ENCODE peak calls at places on chromosomes 5 and 9, in seven cellular contexts. L is psoas muscle; B is heart left ventricle; F is MM.1S; T is uterus; X is CD8-positive, alpha-beta memory T cell; Y is PC-3. E is an unnamed sample.
A peak's percentile ranks its signal among the peaks of the same experiment; 100 is the strongest.

GRCh38 chr5:127088226-127088625 is 14.9 kb upstream of the C5orf63 start:
- DNase-seq in L (peak; percentile 11), B (no peak), F (no peak), T (peak; percentile 24), X (no peak), Y (peak; percentile 71), E (peak; percentile 38)

GRCh38 chr5:140348104-140348503 is 1.7 kb upstream of the HBEGF start:
- DNase-seq in L (no peak), B (no peak), F (no peak), T (no peak), X (no peak), Y (peak; percentile 53), E (no peak)

GRCh38 chr5:157342822-157343402 is 77.0 kb downstream of the CYFIP2 start:
- DNase-seq in L (peak; percentile 22), B (peak; percentile 41), F (peak; percentile 18), T (no peak), X (no peak), Y (peak; percentile 70), E (peak; percentile 37)

GRCh38 chr5:108858959-108859358 is 111.3 kb downstream of the FER start:
- DNase-seq in L (no peak), B (no peak), F (peak; percentile 68), T (no peak), X (no peak), Y (peak; percentile 15), E (no peak)

GRCh38 chr5:81425569-81425968 is 31.6 kb upstream of the ACOT12 start:
- DNase-seq in L (no peak), B (no peak), F (peak; percentile 49), T (no peak), X (peak; percentile 49), Y (peak; percentile 52), E (peak; percentile 59)

GRCh38 chr5:171980729-171981128 is 25.7 kb downstream of the FBXW11 start:
- DNase-seq in L (no peak), B (no peak), F (no peak), T (no peak), X (no peak), Y (no peak), E (no peak)

GRCh38 chr9:20872340-20872977 is 159.0 kb downstream of the HACD4 start:
- DNase-seq in L (no peak), B (no peak), F (no peak), T (no peak), X (no peak), Y (peak; percentile 31), E (no peak)

GRCh38 chr9:99294850-99295461 is 72.9 kb downstream of the SEC61B start:
- DNase-seq in L (no peak), B (no peak), F (no peak), T (no peak), X (no peak), Y (no peak), E (no peak)

GRCh38 chr9:79107911-79108676 is 463.7 kb upstream of the TLE4 start:
- DNase-seq in L (no peak), B (no peak), F (no peak), T (no peak), X (no peak), Y (no peak), E (no peak)

GRCh38 chr5:81657386-81657785 is 93.5 kb downstream of the SSBP2 start:
- DNase-seq in L (no peak), B (no peak), F (no peak), T (no peak), X (no peak), Y (peak; percentile 68), E (no peak)

GRCh38 chr9:35651964-35652828 is 1.5 kb upstream of the SIT1 start:
- DNase-seq in L (no peak), B (no peak), F (no peak), T (no peak), X (no peak), Y (peak; percentile 83), E (no peak)

GRCh38 chr9:78745331-78745730 is 448.4 kb downstream of the PSAT1 start:
- DNase-seq in L (no peak), B (no peak), F (no peak), T (no peak), X (no peak), Y (peak; percentile 73), E (no peak)

GRCh38 chr9:115127191-115127817 is 9.3 kb upstream of the TNC start:
- DNase-seq in L (no peak), B (no peak), F (no peak), T (no peak), X (no peak), Y (peak; percentile 34), E (no peak)

GRCh38 chr9:3401556-3401955 is 124.2 kb downstream of the RFX3 start:
- DNase-seq in L (no peak), B (no peak), F (no peak), T (no peak), X (no peak), Y (no peak), E (no peak)

GRCh38 chr5:139640432-139641115 is 7.6 kb upstream of the CXXC5 start:
- DNase-seq in L (peak; percentile 56), B (peak; percentile 18), F (no peak), T (no peak), X (no peak), Y (no peak), E (no peak)

GRCh38 chr9:93207326-93207814 is 23.4 kb downstream of the WNK2 start:
- DNase-seq in L (no peak), B (peak; percentile 73), F (no peak), T (peak; percentile 47), X (no peak), Y (no peak), E (no peak)

GRCh38 chr5:133358271-133358670 is 254.1 kb downstream of the FSTL4 start:
- DNase-seq in L (no peak), B (no peak), F (no peak), T (no peak), X (no peak), Y (no peak), E (peak; percentile 36)

GRCh38 chr9:136110082-136111061 is 8.3 kb downstream of the TMEM250 start:
- DNase-seq in L (no peak), B (no peak), F (no peak), T (no peak), X (peak; percentile 14), Y (peak; percentile 19), E (no peak)

GRCh38 chr9:136111190-136111589 is 7.5 kb downstream of the TMEM250 start:
- DNase-seq in L (no peak), B (no peak), F (no peak), T (no peak), X (no peak), Y (no peak), E (no peak)

GRCh38 chr9:136114606-136115005 is 4.1 kb downstream of the TMEM250 start:
- DNase-seq in L (no peak), B (no peak), F (no peak), T (no peak), X (no peak), Y (no peak), E (no peak)

GRCh38 chr9:136111910-136112309 is 6.8 kb downstream of the TMEM250 start:
- DNase-seq in L (no peak), B (no peak), F (no peak), T (no peak), X (no peak), Y (no peak), E (no peak)

DNA sequence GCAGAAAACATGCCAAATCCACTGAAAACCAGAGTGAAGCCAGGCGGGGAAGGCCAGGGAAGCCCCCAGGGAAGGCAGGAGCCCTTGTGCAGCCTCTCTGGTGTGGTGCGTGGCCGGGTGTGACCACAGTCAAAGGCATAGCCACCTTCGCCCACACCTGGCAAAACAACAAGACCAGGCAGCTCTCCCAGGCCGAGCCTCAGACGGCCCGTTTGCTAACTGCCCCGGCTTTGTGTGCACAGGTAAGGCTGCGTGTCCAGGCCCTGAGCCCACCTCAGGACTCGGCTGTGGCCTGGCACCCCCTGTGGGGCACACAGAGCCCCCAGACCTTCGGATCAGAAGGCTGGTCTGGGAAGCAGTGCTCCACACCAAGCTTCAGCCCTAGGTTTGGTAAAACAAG is 6.1 kb downstream of the TMEM250 start:
- DNase-seq in L (no peak), B (no peak), F (no peak), T (no peak), X (no peak), Y (no peak), E (no peak)
- H3K4me1 ChIP-seq in L (peaks cover 30% of the 10 kb centered on the region), B (peaks cover 37% of the 10 kb centered on the region), F (peaks cover 17% of the 10 kb centered on the region), T (no peaks in the 10 kb centered on the region), X (peaks cover 81% of the 10 kb centered on the region), Y (peaks cover 20% of the 10 kb centered on the region), E (peaks cover 18% of the 10 kb centered on the region)

DNA sequence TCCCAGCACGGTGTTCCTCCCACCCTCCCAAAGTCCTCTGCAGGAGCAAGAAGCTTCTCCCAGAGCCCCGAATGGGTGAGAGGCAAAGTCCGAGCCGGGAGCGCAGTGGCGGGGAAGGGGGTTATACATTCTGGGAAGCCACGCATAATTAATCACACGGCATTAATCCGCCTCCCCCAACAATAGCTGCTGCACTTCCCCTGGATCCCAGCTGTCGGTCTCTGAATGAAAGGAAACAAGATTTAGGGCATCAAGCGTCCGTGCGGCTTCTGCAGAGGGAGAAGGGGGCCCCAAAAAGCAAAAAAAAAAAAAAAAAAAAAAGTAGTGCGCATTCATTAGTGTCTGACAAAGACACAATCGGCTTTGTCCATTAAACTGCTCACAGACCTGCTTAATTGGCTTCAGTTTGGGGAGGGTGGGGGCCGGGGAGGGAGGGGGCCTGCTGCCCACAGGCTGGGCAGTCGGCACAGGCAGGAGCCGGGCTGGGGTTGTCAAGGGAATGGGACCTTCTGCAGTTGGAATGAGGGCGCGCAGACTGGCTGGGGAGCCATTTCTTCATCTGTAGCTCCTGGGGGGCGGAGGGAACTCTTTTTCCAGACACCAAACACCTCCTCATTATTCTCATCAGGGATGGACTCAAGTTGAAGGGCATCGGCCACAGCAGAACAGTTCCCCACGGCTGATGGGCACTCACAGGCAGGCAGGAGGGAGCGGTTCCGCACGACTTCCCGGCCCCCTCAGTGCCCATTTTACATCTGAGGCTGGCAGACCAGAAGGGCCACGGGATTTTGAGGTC is 3.4 kb downstream of the NOTCH1 start:
- DNase-seq in L (no peak), B (no peak), F (no peak), T (no peak), X (no peak), Y (no peak), E (no peak)
- H3K4me1 ChIP-seq in L (peaks cover 15% of the 10 kb centered on the region), B (peaks cover 83% of the 10 kb centered on the region), F (peaks cover 40% of the 10 kb centered on the region), T (no peaks in the 10 kb centered on the region), X (peaks cover 64% of the 10 kb centered on the region), Y (peaks cover 36% of the 10 kb centered on the region), E (peaks cover 25% of the 10 kb centered on the region)

GRCh38 chr5:98568336-98568735 is 205.1 kb upstream of the RGMB start:
- DNase-seq in L (no peak), B (no peak), F (no peak), T (no peak), X (no peak), Y (no peak), E (no peak)

GRCh38 chr5:98563885-98564653 is 209.4 kb upstream of the RGMB start:
- DNase-seq in L (no peak), B (no peak), F (no peak), T (no peak), X (no peak), Y (no peak), E (no peak)

GRCh38 chr5:98570010-98570409 is 203.5 kb upstream of the RGMB start:
- DNase-seq in L (no peak), B (no peak), F (no peak), T (no peak), X (no peak), Y (peak; percentile 88), E (peak; percentile 42)

GRCh38 chr5:98569288-98569687 is 204.2 kb upstream of the RGMB start:
- DNase-seq in L (no peak), B (no peak), F (no peak), T (no peak), X (no peak), Y (no peak), E (no peak)

GRCh38 chr5:98564836-98565235 is 208.6 kb upstream of the RGMB start:
- DNase-seq in L (no peak), B (no peak), F (no peak), T (no peak), X (no peak), Y (no peak), E (no peak)
- H3K4me1 ChIP-seq in L (no peaks in the 10 kb centered on the region), B (no peaks in the 10 kb centered on the region), F (no peaks in the 10 kb centered on the region), T (no peaks in the 10 kb centered on the region), X (no peaks in the 10 kb centered on the region), Y (peaks cover 7% of the 10 kb centered on the region), E (peaks cover 6% of the 10 kb centered on the region)

GRCh38 chr5:68376931-68377330 is 161.4 kb downstream of the PIK3R1 start:
- DNase-seq in L (no peak), B (no peak), F (no peak), T (no peak), X (no peak), Y (no peak), E (no peak)
- H3K4me1 ChIP-seq in L (no peaks in the 10 kb centered on the region), B (peaks cover 7% of the 10 kb centered on the region), F (no peaks in the 10 kb centered on the region), T (peaks cover 6% of the 10 kb centered on the region), X (peaks cover 15% of the 10 kb centered on the region), Y (no peaks in the 10 kb centered on the region), E (no peaks in the 10 kb centered on the region)

E was measured in SJSA1.